ENCODE peak calls at places on chromosomes 3 and 15, in six cellular contexts. U is B cell, X is right atrium auricular region, O is HFFc6, J is AG09309, H is upper lobe of right lung. P is an unnamed sample.

GRCh38 chr3:168615489-168616020 is 519.8 kb upstream of the GOLIM4 start:
- DNase-seq in J (no peak), H (no peak), O (no peak), U (no peak), X (no peak), P (no peak)

GRCh38 chr15:70650567-70650966 is 112.8 kb downstream of the UACA start:
- DNase-seq in O (no peak), U (no peak), H (no peak), J (no peak), X (no peak), P (no peak)

GRCh38 chr3:129020691-129021090 is 19.6 kb downstream of the EFCC1 start:
- DNase-seq in O (no peak), U (no peak), H (peak), X (no peak), J (no peak), P (no peak)

GRCh38 chr3:127431066-127431465 is 143.2 kb upstream of the PRR20G start:
- DNase-seq in U (no peak), H (peak), O (no peak), X (no peak), J (no peak), P (no peak)

GRCh38 chr3:128286691-128287090 is 133.4 kb downstream of the EEFSEC start:
- DNase-seq in J (no peak), U (no peak), X (no peak), H (no peak), O (no peak), P (no peak)

GRCh38 chr3:15539066-15539465 is 17.6 kb upstream of the COLQ start:
- DNase-seq in X (peak), O (no peak), U (no peak), H (no peak), J (no peak), P (no peak)

GRCh38 chr3:43155464-43156121 is 49.7 kb upstream of the POMGNT2 start:
- DNase-seq in U (no peak), J (no peak), O (peak), H (no peak), X (peak), P (no peak)

GRCh38 chr3:62186967-62187366 is 186.4 kb downstream of the FEZF2 start:
- DNase-seq in U (no peak), O (no peak), H (no peak), X (no peak), J (no peak), P (no peak)

GRCh38 chr3:134368751-134369105 is 5.5 kb downstream of the AMOTL2 start:
- DNase-seq in X (no peak), O (no peak), H (peak), U (no peak), J (no peak), P (no peak)

GRCh38 chr3:124207077-124207476 is 215.2 kb upstream of the ROPN1 start:
- DNase-seq in J (no peak), H (no peak), O (no peak), U (no peak), X (no peak), P (no peak)

GRCh38 chr3:10836676-10837075 is 20.6 kb downstream of the SLC6A11 start:
- DNase-seq in J (no peak), O (no peak), H (no peak), U (no peak), X (no peak), P (no peak)

GRCh38 chr3:107574650-107575049 is 51.9 kb downstream of the BBX start:
- DNase-seq in H (no peak), O (peak), J (no peak), U (peak), X (no peak), P (peak)

DNA sequence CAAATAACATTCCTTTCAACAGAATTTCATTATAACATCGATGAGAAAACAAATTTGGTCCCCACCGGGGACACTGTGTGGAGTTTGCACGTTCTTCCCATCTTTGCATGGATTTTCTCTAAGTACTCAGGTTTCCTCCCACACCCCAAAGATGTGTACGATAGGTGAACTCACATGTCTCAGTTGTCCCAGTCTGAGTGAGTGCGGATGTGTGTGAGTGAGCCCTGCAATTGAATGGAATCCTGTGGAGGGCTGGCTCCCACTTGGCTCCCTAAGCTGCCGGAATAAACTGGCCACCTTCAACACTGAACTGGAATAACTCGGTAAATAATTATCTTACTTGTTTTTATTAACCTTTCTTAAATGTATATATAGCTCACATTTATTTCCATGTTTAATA is 77.0 kb downstream of the TRANK1 start:
- DNase-seq in X (no peak), O (no peak), U (no peak), J (no peak), H (no peak), P (no peak)
- TF ChIP-seq CTCF in X (no peak), O (no peak), U (no peak), J (no peak), H (no peak), P (no peak)

DNA sequence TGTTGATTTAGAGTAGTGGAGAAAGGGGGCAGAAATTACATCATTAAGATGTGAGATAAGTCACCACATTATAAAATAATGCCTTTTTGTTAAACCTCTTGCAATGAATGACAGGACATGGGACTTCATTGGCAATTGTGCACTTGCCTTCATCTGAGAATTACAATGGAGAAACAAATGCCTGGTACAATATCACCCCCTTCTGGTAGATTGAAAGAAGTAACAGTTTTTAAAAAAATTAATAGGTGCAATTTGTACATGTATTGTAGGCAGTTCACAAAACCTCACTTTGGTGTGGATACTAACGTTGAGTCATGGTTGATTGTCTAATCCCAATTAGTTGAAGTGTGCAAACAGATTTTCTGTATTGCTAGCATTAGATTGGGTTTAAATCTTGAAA is 4.6 kb upstream of the P2RY14 start:
- DNase-seq in X (no peak), H (no peak), U (peak), J (no peak), O (peak), P (no peak)
- TF ChIP-seq CTCF in X (peak), H (peak), U (peak), J (peak), O (peak), P (peak)

DNA sequence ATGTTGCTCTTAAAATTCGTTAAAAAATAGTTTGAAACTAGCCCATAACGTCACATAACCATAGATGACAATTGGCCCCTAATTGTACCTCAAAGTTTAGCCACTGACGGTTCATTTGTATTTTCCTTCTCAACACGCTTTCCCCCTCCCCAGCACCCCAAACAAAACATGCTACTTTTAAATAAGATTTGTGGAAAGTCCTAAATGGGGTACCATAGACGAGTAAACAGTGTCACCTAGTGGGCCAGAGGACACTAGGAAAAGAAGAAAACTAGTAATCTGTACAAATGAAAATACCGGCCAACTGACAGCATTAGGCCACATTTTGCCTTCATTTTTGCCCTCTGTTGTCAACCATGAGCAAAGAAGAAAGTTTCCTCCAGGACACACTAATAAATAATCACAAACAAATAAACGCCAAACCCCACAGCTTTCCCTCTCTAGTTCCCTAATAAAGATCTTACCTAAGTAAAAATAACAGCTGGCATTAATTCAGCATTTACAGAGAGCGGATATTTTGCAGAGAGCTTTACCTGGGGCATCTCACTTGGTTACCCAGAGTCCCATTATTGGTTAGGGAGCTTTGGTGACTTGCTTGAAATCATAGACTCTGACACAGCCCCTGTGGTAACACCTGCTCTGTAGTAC is 175.1 kb upstream of the ATP11B start:
- DNase-seq in U (peak), O (no peak), X (no peak), J (no peak), H (no peak), P (no peak)
- TF ChIP-seq CTCF in U (no peak), O (peak), X (no peak), J (no peak), H (peak), P (peak)

DNA sequence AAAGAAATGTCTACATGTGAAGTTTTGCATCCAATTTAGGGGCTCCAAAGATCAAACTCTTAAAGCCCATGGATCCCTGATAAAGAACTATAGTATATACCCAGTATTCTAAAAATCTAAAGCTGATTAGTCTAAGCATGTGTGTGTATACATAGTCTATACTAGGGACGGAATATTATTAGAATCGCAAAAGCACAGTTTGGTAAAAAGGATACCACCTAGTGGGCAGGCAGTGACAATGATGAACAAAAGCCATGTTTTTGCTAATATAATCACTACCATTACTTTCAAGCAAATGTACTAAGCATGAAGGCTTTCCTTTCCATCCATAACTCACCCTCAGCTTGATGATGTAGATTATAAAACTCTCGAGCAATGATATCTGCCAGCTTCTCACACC is 16.5 kb downstream of the POLQ start:
- DNase-seq in U (no peak), O (peak), X (no peak), J (no peak), H (no peak), P (no peak)
- TF ChIP-seq CTCF in U (peak), O (peak), X (no peak), J (peak), H (peak), P (peak)

GRCh38 chr3:115655761-115656282 is 32.5 kb downstream of the GAP43 start:
- DNase-seq in J (no peak), O (no peak), H (no peak), U (no peak), X (no peak), P (no peak)

GRCh38 chr3:115651089-115651488 is 27.8 kb downstream of the GAP43 start:
- DNase-seq in X (no peak), O (no peak), J (no peak), H (no peak), U (peak), P (no peak)

GRCh38 chr3:115652738-115653137 is 29.4 kb downstream of the GAP43 start:
- DNase-seq in X (no peak), O (no peak), U (peak), J (no peak), H (no peak), P (no peak)

GRCh38 chr3:115648559-115648958 is 25.2 kb downstream of the GAP43 start:
- DNase-seq in O (peak), U (no peak), J (no peak), X (no peak), H (no peak), P (no peak)

GRCh38 chr3:115651599-115651998 is 28.3 kb downstream of the GAP43 start:
- DNase-seq in J (no peak), U (no peak), X (no peak), O (no peak), H (no peak), P (no peak)
- TF ChIP-seq CTCF in J (no peak), U (no peak), X (no peak), O (no peak), H (no peak), P (no peak)

P was measured in epithelial cell of proximal tubule.